ENCODE peak calls at places on chromosomes 1 and 21, in four cellular contexts. One of them, this sample, is unnamed.

GRCh38 chr21:38852278-38852677 is 46.5 kb downstream of the ETS2 start:
- DNase-seq in Calu3: no peak
- DNase-seq in CD8-positive, alpha-beta T cell: no peak
- DNase-seq in stomach: no peak
- DNase-seq in this sample: no peak

GRCh38 chr21:43832158-43832550 is 32.9 kb upstream of the AGPAT3 start:
- DNase-seq in Calu3: no peak
- DNase-seq in CD8-positive, alpha-beta T cell: no peak
- DNase-seq in stomach: no peak
- DNase-seq in this sample: no peak

GRCh38 chr1:172254521-172255222 is 165.8 kb upstream of the C1orf105 start:
- DNase-seq in Calu3: peak
- DNase-seq in CD8-positive, alpha-beta T cell: no peak
- DNase-seq in stomach: no peak
- DNase-seq in this sample: no peak

GRCh38 chr1:228038387-228039005 is 31.7 kb downstream of the WNT3A start:
- DNase-seq in Calu3: no peak
- DNase-seq in CD8-positive, alpha-beta T cell: no peak
- DNase-seq in stomach: peak
- DNase-seq in this sample: no peak

GRCh38 chr1:182784556-182785171 is 4.9 kb upstream of the NPL start:
- DNase-seq in Calu3: peak
- DNase-seq in CD8-positive, alpha-beta T cell: no peak
- DNase-seq in stomach: no peak
- DNase-seq in this sample: no peak

GRCh38 chr1:94096797-94097549 is 24.0 kb downstream of the ABCA4 start:
- DNase-seq in Calu3: no peak
- DNase-seq in CD8-positive, alpha-beta T cell: no peak
- DNase-seq in stomach: no peak
- DNase-seq in this sample: no peak

GRCh38 chr21:32674731-32675130 is 53.1 kb downstream of the SYNJ1 start:
- DNase-seq in Calu3: no peak
- DNase-seq in CD8-positive, alpha-beta T cell: no peak
- DNase-seq in stomach: no peak
- DNase-seq in this sample: no peak

GRCh38 chr1:50424045-50424939 is 1.0 kb upstream of the DMRTA2 start:
- DNase-seq in Calu3: no peak
- DNase-seq in CD8-positive, alpha-beta T cell: no peak
- DNase-seq in stomach: no peak
- DNase-seq in this sample: no peak

GRCh38 chr1:84698718-84699117 is 8.5 kb upstream of the SSX2IP start:
- DNase-seq in Calu3: no peak
- DNase-seq in CD8-positive, alpha-beta T cell: no peak
- DNase-seq in stomach: no peak
- DNase-seq in this sample: no peak

GRCh38 chr1:151935154-151935553 is 25.8 kb upstream of the THEM4 start:
- DNase-seq in Calu3: no peak
- DNase-seq in CD8-positive, alpha-beta T cell: no peak
- DNase-seq in stomach: no peak
- DNase-seq in this sample: no peak

GRCh38 chr1:98164508-98164907 is 243.7 kb upstream of the DPYD start:
- DNase-seq in Calu3: no peak
- DNase-seq in CD8-positive, alpha-beta T cell: no peak
- DNase-seq in stomach: no peak
- DNase-seq in this sample: no peak

GRCh38 chr1:51234721-51235425 is 1.2 kb upstream of the RNF11 start:
- DNase-seq in Calu3: peak
- DNase-seq in CD8-positive, alpha-beta T cell: peak
- DNase-seq in stomach: peak
- DNase-seq in this sample: peak

GRCh38 chr1:170131450-170131849 is 14.3 kb upstream of the NTMT2 start:
- DNase-seq in Calu3: no peak
- DNase-seq in CD8-positive, alpha-beta T cell: no peak
- DNase-seq in stomach: no peak
- DNase-seq in this sample: no peak

GRCh38 chr1:150576794-150577556 is 2.4 kb downstream of the MCL1 start:
- DNase-seq in Calu3: peak
- DNase-seq in CD8-positive, alpha-beta T cell: no peak
- DNase-seq in stomach: no peak
- DNase-seq in this sample: no peak

GRCh38 chr21:14523234-14523633 is 22.9 kb downstream of the SAMSN1 start:
- DNase-seq in Calu3: no peak
- DNase-seq in CD8-positive, alpha-beta T cell: no peak
- DNase-seq in stomach: no peak
- DNase-seq in this sample: no peak

GRCh38 chr1:171173069-171173468 is 12.0 kb upstream of the FMO2 start:
- DNase-seq in Calu3: no peak
- DNase-seq in CD8-positive, alpha-beta T cell: no peak
- DNase-seq in stomach: no peak
- DNase-seq in this sample: no peak

GRCh38 chr1:179146476-179146875 is 64.6 kb downstream of the TOR3A start:
- DNase-seq in Calu3: no peak
- DNase-seq in CD8-positive, alpha-beta T cell: no peak
- DNase-seq in stomach: no peak
- DNase-seq in this sample: no peak

DNA sequence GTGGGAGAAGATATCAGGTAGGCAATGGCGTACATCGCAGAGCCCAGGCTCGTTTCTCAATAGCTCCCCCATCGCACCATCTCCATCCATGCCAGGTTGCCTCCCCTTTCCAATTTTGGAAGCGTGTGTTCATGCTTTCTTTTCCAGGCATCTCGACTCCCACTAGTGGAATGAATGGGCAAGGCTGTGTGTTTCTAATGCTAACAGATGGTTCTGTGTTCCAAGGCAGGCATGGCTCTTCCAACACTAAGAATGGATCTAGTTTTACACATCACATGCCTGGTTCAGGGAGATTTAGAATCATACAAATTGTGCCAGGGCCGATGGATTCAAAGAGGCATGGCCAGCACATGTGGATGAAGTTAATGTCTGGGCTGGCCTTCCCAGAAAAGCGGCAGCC is 438.6 kb downstream of the PRDM2 start:
- DNase-seq in Calu3: no peak
- DNase-seq in CD8-positive, alpha-beta T cell: no peak
- DNase-seq in stomach: no peak
- DNase-seq in this sample: no peak
- TF ChIP-seq CTCF in Calu3: no peak
- TF ChIP-seq CTCF in CD8-positive, alpha-beta T cell: no peak
- TF ChIP-seq CTCF in stomach: no peak
- TF ChIP-seq CTCF in this sample: no peak

GRCh38 chr1:200180821-200181220 is 153.3 kb downstream of the NR5A2 start:
- DNase-seq in Calu3: peak
- DNase-seq in CD8-positive, alpha-beta T cell: no peak
- DNase-seq in stomach: no peak
- DNase-seq in this sample: no peak
- TF ChIP-seq CTCF in Calu3: peak
- TF ChIP-seq CTCF in CD8-positive, alpha-beta T cell: no peak
- TF ChIP-seq CTCF in stomach: no peak
- TF ChIP-seq CTCF in this sample: no peak

GRCh38 chr1:30229557-30229956 is 493.8 kb downstream of the MATN1 start:
- DNase-seq in Calu3: no peak
- DNase-seq in CD8-positive, alpha-beta T cell: no peak
- DNase-seq in stomach: no peak
- DNase-seq in this sample: no peak

GRCh38 chr1:30229960-30230359 is 493.4 kb downstream of the MATN1 start:
- DNase-seq in Calu3: no peak
- DNase-seq in CD8-positive, alpha-beta T cell: no peak
- DNase-seq in stomach: no peak
- DNase-seq in this sample: no peak

GRCh38 chr1:30226648-30227047 is 496.7 kb downstream of the MATN1 start:
- DNase-seq in Calu3: no peak
- DNase-seq in CD8-positive, alpha-beta T cell: no peak
- DNase-seq in stomach: no peak
- DNase-seq in this sample: no peak

GRCh38 chr1:30234091-30234490 is 489.3 kb downstream of the MATN1 start:
- DNase-seq in Calu3: no peak
- DNase-seq in CD8-positive, alpha-beta T cell: no peak
- DNase-seq in stomach: no peak
- DNase-seq in this sample: no peak

DNA sequence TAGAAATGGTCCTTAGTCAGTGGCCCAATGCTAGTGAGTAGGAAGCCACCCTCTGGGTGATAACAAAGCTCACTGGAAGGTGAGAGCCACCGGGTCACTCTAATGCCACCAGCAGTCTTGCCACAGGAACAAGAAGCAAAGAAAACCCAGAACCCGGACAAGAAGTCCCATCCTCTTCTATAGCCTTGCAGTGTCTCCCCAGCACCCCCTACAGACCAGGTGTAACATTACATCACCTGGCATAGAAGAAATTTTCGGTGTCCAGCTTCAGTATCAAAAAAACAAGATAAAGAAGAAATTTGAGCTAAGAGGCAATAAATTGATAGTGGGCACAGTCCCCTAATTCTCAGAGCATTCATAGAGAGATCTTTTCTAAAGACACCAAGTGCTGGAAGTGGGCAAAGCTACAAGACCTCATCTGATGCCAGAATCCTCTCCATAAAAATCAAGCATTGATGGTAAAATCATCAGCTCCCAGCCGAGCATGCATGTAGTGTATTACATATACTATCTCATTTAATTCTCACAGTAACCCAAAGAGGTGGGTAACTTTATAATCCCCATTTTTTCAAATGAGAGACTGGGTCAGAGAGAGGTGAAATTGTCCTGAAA is 491.0 kb downstream of the MATN1 start:
- DNase-seq in Calu3: peak
- DNase-seq in CD8-positive, alpha-beta T cell: no peak
- DNase-seq in stomach: no peak
- DNase-seq in this sample: no peak
- TF ChIP-seq CTCF in Calu3: peak
- TF ChIP-seq CTCF in CD8-positive, alpha-beta T cell: peak
- TF ChIP-seq CTCF in stomach: no peak
- TF ChIP-seq CTCF in this sample: no peak

GRCh38 chr1:234062166-234062565 is 157.7 kb downstream of the SLC35F3 start:
- DNase-seq in Calu3: no peak
- DNase-seq in CD8-positive, alpha-beta T cell: no peak
- DNase-seq in stomach: no peak
- DNase-seq in this sample: no peak

GRCh38 chr1:234069760-234070159 is 165.3 kb downstream of the SLC35F3 start:
- DNase-seq in Calu3: peak
- DNase-seq in CD8-positive, alpha-beta T cell: no peak
- DNase-seq in stomach: no peak
- DNase-seq in this sample: no peak

GRCh38 chr1:234067584-234067983 is 163.1 kb downstream of the SLC35F3 start:
- DNase-seq in Calu3: no peak
- DNase-seq in CD8-positive, alpha-beta T cell: no peak
- DNase-seq in stomach: no peak
- DNase-seq in this sample: no peak

DNA sequence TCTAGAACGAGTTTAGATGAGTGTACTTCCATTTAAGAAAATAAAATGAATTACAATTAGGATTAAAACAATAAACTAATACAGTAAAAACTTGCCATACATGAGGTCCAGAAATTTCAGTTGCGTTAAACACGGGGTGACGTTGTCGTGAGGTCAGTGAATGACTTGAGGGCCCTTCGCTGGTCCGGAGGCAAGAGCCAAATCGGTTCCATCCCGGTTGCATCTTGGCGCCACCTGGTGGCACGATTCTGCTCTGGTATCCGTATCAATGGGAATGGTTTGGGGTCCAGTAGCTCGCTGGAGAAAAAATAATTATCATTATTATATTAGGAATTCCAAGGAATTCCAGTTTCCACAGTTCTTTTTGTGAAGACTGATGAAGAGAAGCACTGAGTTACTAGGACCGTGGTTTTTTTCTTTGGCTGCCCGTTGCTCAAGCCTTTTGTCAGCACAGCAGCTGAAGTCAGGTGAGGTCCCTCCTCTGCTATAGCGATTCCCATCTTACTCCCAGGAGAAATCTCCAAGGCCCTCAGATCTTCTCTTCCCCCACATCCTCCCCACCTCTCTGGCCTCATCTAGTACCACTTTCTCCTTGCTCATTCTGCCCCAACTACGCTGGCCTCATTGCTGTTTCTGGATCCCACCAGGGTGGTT is 161.4 kb downstream of the SLC35F3 start:
- DNase-seq in Calu3: peak
- DNase-seq in CD8-positive, alpha-beta T cell: peak
- DNase-seq in stomach: peak
- DNase-seq in this sample: peak
- TF ChIP-seq CTCF in Calu3: peak
- TF ChIP-seq CTCF in CD8-positive, alpha-beta T cell: peak
- TF ChIP-seq CTCF in stomach: no peak
- TF ChIP-seq CTCF in this sample: no peak

DNA sequence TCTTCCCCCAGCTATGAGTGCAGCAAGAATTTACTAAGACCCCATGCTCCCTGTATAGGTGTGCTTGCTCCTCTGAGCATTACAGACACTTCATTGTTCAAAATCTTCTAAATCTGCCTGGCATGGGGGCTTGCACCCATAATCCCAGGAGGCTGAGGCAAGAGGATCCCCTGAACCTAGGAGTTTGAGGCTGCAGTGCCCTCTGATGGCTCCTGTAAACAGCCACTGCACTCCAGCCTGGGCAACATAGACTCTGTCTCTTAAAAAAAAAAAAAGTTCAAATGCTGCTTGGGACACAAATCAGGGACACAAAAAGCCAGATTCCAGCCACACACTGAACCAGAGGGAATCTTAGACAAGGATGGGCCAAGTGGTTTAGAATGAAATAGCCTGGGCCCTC is 3.4 kb upstream of the ACOT7 start:
- DNase-seq in Calu3: no peak
- DNase-seq in CD8-positive, alpha-beta T cell: no peak
- DNase-seq in stomach: no peak
- DNase-seq in this sample: no peak
- TF ChIP-seq CTCF in Calu3: no peak
- TF ChIP-seq CTCF in CD8-positive, alpha-beta T cell: no peak
- TF ChIP-seq CTCF in stomach: no peak
- TF ChIP-seq CTCF in this sample: no peak

DNA sequence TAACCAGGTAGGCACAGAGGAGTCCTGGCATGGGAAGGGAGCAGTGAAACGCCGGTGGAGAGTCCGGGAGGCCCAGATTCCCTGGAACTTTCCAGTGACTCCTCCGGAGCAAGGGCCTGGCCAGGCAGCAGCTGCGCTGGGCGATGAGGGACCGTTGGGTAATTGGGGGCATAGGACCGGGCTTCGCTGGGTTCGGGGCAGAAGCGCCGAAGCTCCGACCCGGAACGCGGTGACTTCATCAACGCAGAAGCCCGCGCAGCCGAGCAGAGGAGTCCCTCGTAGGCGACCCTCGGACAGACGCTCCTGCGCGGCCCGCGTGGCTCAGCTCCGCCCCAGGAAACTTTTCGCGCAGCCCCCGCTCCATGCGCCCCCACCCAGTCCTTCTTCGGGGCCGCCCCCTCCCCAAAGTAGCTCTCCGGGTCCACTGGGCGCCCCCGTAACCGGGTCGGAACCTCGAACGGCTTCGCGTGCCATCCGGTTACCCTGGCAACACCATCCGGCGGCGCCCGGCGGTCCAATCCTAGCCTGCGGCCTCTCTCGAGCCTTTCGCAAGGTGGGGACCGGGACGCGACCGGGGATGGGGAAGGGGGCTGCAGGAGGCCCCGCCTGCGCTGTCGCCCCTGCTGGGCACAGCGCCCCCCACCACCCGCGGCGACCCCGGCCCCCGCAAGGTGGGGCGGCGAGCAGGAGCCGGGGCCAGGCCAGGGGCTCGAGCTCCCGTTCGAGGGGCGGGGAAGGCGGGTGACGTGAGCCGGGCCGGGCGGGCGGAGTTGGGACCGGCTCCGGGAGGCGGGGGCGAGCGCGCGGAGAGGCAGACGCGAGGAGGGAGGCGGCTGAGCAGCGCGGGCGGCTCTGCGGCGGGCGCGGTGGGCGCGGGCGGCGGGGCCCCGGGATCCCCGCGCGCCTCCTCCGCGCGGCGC is at the start of gene AJAP1:
- DNase-seq in Calu3: no peak
- DNase-seq in CD8-positive, alpha-beta T cell: no peak
- DNase-seq in stomach: no peak
- DNase-seq in this sample: no peak
- TF ChIP-seq CTCF in Calu3: no peak
- TF ChIP-seq CTCF in CD8-positive, alpha-beta T cell: no peak
- TF ChIP-seq CTCF in stomach: no peak
- TF ChIP-seq CTCF in this sample: no peak

This sample was measured in omental fat pad.